ENCODE peak calls at places on chromosomes 6 and 20, in four cellular contexts. E is fibroblast of pulmonary artery, I is AG04450, M is cardiac fibroblast. K is an unnamed sample.

GRCh38 chr6:71395731-71396409 is 107.3 kb downstream of the OGFRL1 start:
- DNase-seq in E (no peak), M (no peak), I (no peak), K (no peak)

GRCh38 chr6:158853072-158853871 is 34.1 kb upstream of the EZR start:
- DNase-seq in E (peak), M (peak), I (no peak), K (peak)

GRCh38 chr6:83702749-83703148 is 6.2 kb downstream of the SNAP91 start:
- DNase-seq in I (no peak), E (no peak), M (no peak), K (no peak)

GRCh38 chr6:170128811-170129681 is 161.8 kb downstream of the DLL1 start:
- DNase-seq in M (no peak), E (no peak), I (no peak), K (no peak)

GRCh38 chr6:21279619-21280018 is 313.9 kb upstream of the SOX4 start:
- DNase-seq in M (no peak), I (no peak), E (no peak), K (no peak)

GRCh38 chr6:137443901-137444300 is 50.3 kb downstream of the OLIG3 start:
- DNase-seq in M (no peak), I (no peak), E (no peak), K (no peak)

GRCh38 chr6:17280552-17281090 is 540 bp upstream of the RBM24 start:
- DNase-seq in M (no peak), E (peak), I (no peak), K (no peak)

GRCh38 chr6:168314948-168315347 is 4.6 kb downstream of the DACT2 start:
- DNase-seq in M (peak), I (no peak), E (peak), K (peak)

GRCh38 chr20:25294459-25295385 is 46.8 kb downstream of the PYGB start:
- DNase-seq in I (no peak), M (peak), E (peak), K (peak)

GRCh38 chr20:47075263-47075662 is 180.6 kb downstream of the EYA2 start:
- DNase-seq in E (no peak), M (no peak), I (no peak), K (no peak)

GRCh38 chr6:144217264-144217663 is 66.9 kb downstream of the STX11 start:
- DNase-seq in M (peak), I (no peak), E (peak), K (no peak)

GRCh38 chr6:37699138-37699766 is 1.6 kb upstream of the MDGA1 start:
- DNase-seq in M (no peak), E (no peak), I (no peak), K (no peak)

GRCh38 chr6:129331450-129332138 is 378.4 kb downstream of the ARHGAP18 start:
- DNase-seq in E (peak), M (peak), I (no peak), K (no peak)

GRCh38 chr6:151014404-151015150 is 149.1 kb downstream of the MTHFD1L start:
- DNase-seq in E (peak), I (no peak), M (peak), K (peak)

GRCh38 chr20:14632906-14633305 is 295.5 kb upstream of the FLRT3 start:
- DNase-seq in I (no peak), M (peak), E (peak), K (no peak)

GRCh38 chr6:161094904-161095440 is 103.4 kb downstream of the MAP3K4 start:
- DNase-seq in E (no peak), M (no peak), I (no peak), K (peak)

GRCh38 chr6:35534396-35535170 is 21.9 kb upstream of the TULP1 start:
- DNase-seq in I (no peak), E (no peak), M (no peak), K (no peak)

GRCh38 chr6:113288409-113288808 is 568.7 kb upstream of the MARCKS start:
- DNase-seq in M (no peak), E (no peak), I (no peak), K (no peak)

GRCh38 chr6:35719407-35719829 is 17.4 kb upstream of the ARMC12 start:
- DNase-seq in M (no peak), I (no peak), E (no peak), K (no peak)

GRCh38 chr6:28988536-28989415 is 16.3 kb downstream of the ZNF311 start:
- DNase-seq in I (no peak), M (peak), E (peak), K (no peak)
- TF ChIP-seq CTCF in I (peak), M (peak), E (peak), K (peak)

GRCh38 chr20:16575390-16576140 is 2.3 kb upstream of the KIF16B start:
- DNase-seq in I (no peak), E (no peak), M (no peak), K (no peak)

GRCh38 chr20:16574656-16575355 is 1.6 kb upstream of the KIF16B start:
- DNase-seq in M (peak), I (no peak), E (peak), K (peak)

GRCh38 chr20:16571333-16571732 is 1.9 kb downstream of the KIF16B start:
- DNase-seq in I (no peak), E (no peak), M (no peak), K (no peak)

GRCh38 chr20:16576219-16576618 is 3.0 kb upstream of the KIF16B start:
- DNase-seq in I (no peak), M (no peak), E (no peak), K (no peak)

GRCh38 chr20:16573011-16573965 is at the start of gene KIF16B:
- DNase-seq in E (peak), M (peak), I (no peak), K (peak)
- TF ChIP-seq CTCF in E (no peak), M (no peak), I (no peak), K (peak)

GRCh38 chr6:106156863-106157262 is 70.7 kb downstream of the PRDM1 start:
- DNase-seq in I (no peak), E (no peak), M (no peak), K (no peak)

GRCh38 chr6:106156413-106156812 is 70.3 kb downstream of the PRDM1 start:
- DNase-seq in E (no peak), M (no peak), I (no peak), K (no peak)

GRCh38 chr6:106154326-106154725 is 68.2 kb downstream of the PRDM1 start:
- DNase-seq in I (no peak), M (no peak), E (no peak), K (no peak)

GRCh38 chr6:106158816-106159215 is 72.7 kb downstream of the PRDM1 start:
- DNase-seq in I (no peak), E (no peak), M (no peak), K (no peak)

DNA sequence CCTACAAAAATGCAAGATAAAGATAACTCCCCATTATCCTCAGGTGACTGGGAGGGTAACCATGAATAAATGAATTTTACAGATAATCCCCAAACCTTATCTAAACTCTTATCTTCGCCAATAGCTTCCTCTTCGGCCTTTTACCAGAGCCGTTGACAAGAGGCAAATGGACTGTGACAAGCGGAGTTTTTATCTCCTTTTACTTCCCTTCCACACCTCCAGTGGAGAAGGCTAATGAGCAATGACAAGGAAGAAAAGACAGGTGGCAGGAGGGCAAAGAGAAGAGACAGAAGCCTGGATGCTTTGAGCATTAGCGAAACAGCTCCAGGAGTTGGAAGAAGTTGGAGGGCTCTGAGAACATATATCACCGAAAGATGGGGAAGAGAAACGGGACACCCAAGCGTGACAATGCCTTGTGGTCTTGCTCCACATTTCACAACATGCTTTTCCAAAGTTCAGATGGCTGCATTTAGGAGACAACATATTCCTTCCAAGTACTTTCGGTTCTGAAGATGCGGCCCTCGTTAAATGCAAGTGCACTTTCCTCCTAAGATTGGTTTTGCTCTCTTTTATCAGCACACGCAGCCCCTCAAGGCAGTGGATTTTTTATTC is 69.2 kb downstream of the PRDM1 start:
- DNase-seq in E (no peak), M (no peak), I (no peak), K (no peak)
- TF ChIP-seq CTCF in E (no peak), M (no peak), I (no peak), K (no peak)

GRCh38 chr6:1110164-1110563 is 201.7 kb upstream of the FOXQ1 start:
- DNase-seq in E (no peak), M (no peak), I (no peak), K (no peak)
- TF ChIP-seq CTCF in E (no peak), M (no peak), I (no peak), K (no peak)

DNA sequence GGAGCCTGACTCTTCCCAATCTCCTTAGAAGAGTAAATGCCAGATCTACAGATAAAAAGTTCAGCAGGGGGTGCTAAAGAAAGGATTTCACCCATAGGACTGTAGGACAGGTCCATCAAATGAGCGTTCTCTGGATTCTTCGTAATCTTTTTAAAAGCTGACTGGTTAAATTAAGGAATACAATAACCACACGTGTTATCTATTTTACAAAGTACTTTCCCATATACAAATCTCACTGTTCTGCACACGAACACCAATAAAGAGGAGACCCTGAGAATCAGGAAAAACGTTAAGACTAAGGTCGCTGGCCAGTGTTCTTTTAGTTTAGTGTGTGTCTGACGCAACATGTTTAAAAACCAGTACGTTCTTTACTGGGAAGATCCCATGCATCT is 542 bp downstream of the TUBE1 start:
- DNase-seq in M (peak), E (peak), I (no peak), K (peak)
- TF ChIP-seq CTCF in M (peak), E (peak), I (peak), K (peak)

GRCh38 chr20:34495928-34496327 is 20.3 kb upstream of the DYNLRB1 start:
- DNase-seq in M (no peak), I (no peak), E (no peak), K (no peak)
- TF ChIP-seq CTCF in M (no peak), I (no peak), E (no peak), K (no peak)

DNA sequence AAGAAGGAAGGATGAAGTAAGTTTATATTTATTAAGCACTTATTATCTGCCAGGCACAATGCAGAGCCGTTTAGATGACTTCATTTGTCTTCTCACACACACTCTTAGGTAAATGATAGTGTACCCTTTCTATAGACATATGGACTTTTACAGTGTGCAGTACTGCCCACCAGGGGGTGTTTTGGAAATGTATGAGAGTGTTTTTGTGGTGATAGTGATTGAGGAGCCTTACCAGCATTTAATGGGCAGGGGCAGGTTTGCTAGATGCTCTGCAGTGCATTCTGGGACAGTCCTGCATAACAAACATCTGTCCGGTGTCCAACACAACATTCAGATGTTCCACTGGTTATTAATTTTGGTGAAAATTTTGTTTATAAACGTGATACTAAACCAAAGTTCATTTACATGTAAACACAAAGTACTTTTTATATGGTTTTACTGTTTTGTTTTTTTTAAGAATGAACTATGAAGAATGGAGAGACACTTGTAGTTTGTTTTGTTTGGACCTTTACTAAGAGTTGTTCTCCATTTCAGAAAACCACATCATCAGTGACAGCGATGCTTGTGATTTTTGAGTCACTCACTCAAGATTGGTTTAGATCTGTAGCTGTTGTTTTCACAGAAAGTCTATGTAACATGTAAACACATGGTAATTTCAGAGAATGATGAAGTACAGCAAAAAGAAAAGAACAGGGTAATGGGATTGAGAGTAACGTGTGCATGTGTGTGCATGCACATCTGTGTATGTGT is 19.9 kb downstream of the KCNS1 start:
- DNase-seq in I (no peak), M (no peak), E (peak), K (peak)
- TF ChIP-seq CTCF in I (peak), M (peak), E (peak), K (peak)

DNA sequence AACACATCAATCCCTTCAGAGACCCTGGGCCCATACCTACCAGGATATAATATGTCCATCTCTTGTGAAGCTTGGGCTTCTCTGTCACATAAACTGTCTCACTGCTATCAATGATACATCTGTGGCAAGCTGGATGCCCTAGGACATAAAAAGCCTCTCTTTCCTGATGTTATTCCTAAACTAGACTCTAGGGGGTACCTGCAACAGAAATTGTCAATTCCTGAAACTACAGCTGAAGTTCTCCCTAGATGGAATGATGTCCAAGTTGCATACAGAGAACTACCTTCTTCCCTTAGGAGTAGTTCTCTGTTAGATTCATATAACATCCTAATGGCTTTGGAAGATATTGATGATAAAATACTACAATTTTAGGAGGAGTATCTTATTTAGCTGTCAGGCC is 35.8 kb downstream of the TBX18 start:
- DNase-seq in I (no peak), M (peak), E (peak), K (peak)
- TF ChIP-seq CTCF in I (peak), M (peak), E (peak), K (peak)